ENCODE peak calls at places on chromosomes 11 and 22, in ten cellular contexts. K is AG09309, V is heart right ventricle, Z is K562, I is HL-60, X is AG04450, M is BJ, D is PC-3, E is pancreas, N is right lobe of liver. R is an unnamed sample.

GRCh38 chr22:44182591-44183588 is 2.2 kb downstream of the PARVG start:
- DNase-seq in E (no peak), Z (no peak), V (peak; percentile 34), X (no peak), N (peak; percentile 68), K (no peak), D (no peak), M (no peak), I (peak; percentile 82), R (no peak)

GRCh38 chr22:17095538-17095937 is 10.7 kb downstream of the IL17RA start:
- DNase-seq in N (no peak), I (no peak), D (no peak), V (no peak), K (no peak), E (no peak), Z (peak; percentile 57), X (no peak), M (no peak), R (no peak)

GRCh38 chr22:19448076-19448607 is 631 bp upstream of the C22orf39 start:
- DNase-seq in E (no peak), D (peak; percentile 20), M (no peak), Z (peak; percentile 84), I (no peak), K (no peak), V (peak; percentile 27), N (no peak), X (no peak), R (peak; percentile 93)

GRCh38 chr11:69333149-69333710 is 39.3 kb downstream of the MYEOV start:
- DNase-seq in V (no peak), N (no peak), M (no peak), K (no peak), E (no peak), Z (no peak), I (no peak), X (no peak), D (no peak), R (no peak)

GRCh38 chr22:29435236-29435635 is 3.1 kb upstream of the RFPL1 start:
- DNase-seq in N (no peak), D (no peak), V (no peak), M (no peak), K (no peak), I (no peak), Z (no peak), E (no peak), X (no peak), R (peak; percentile 39)

GRCh38 chr22:39355080-39355479 is 5.3 kb downstream of the SYNGR1 start:
- DNase-seq in E (no peak), M (no peak), I (no peak), Z (no peak), X (no peak), K (no peak), D (no peak), N (no peak), V (no peak), R (no peak)

GRCh38 chr11:62842171-62842717 is 2.9 kb upstream of the WDR74 start:
- DNase-seq in Z (no peak), M (no peak), D (no peak), K (no peak), X (no peak), I (no peak), N (peak; percentile 46), E (peak; percentile 56), V (no peak), R (no peak)

GRCh38 chr11:108508653-108509593 is 10.7 kb upstream of the POGLUT3 start:
- DNase-seq in M (no peak), I (no peak), E (no peak), N (no peak), Z (no peak), D (no peak), K (no peak), V (no peak), X (no peak), R (no peak)

GRCh38 chr11:70082829-70083228 is 4.7 kb downstream of the ANO1 start:
- DNase-seq in N (no peak), Z (peak; percentile 37), D (peak; percentile 45), M (no peak), K (no peak), I (no peak), V (no peak), E (no peak), X (no peak), R (no peak)

GRCh38 chr11:86066033-86066432 is 2.9 kb downstream of the PICALM start:
- DNase-seq in D (no peak), X (no peak), K (no peak), M (no peak), I (no peak), V (no peak), E (no peak), N (no peak), Z (no peak), R (no peak)

GRCh38 chr11:86064236-86064803 is 4.6 kb downstream of the PICALM start:
- DNase-seq in I (no peak), M (no peak), X (no peak), V (no peak), K (no peak), D (peak; percentile 35), E (no peak), Z (no peak), N (no peak), R (peak; percentile 50)

GRCh38 chr11:86061483-86061882 is 7.4 kb downstream of the PICALM start:
- DNase-seq in D (no peak), K (no peak), M (no peak), X (no peak), E (no peak), V (no peak), I (no peak), Z (no peak), N (no peak), R (no peak)

GRCh38 chr11:86062719-86063118 is 6.2 kb downstream of the PICALM start:
- DNase-seq in E (no peak), K (no peak), M (no peak), V (no peak), Z (no peak), D (no peak), X (no peak), N (no peak), I (no peak), R (peak; percentile 21)

DNA sequence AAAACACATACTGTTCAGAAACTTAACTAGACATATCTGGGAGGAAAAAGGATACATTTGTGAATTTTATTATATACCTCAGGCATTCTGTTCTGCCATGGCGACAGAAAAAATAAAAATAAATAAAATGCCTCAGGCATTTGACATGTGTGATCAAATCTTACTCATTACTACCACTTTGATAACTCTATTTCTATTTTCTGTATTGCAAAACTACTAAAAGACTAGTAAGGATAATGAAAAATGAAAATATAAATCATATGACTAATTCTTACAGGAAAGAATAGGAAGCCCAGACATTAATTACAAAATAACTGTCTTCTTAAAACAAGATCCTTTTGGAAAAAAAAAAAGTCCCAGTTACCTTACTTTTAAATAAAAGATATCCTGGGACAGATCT is 5.3 kb downstream of the PICALM start:
- DNase-seq in N (no peak), D (peak; percentile 44), V (no peak), I (no peak), K (no peak), E (no peak), X (no peak), Z (no peak), M (no peak), R (peak; percentile 51)
- H3K4me3 ChIP-seq in N (no peak overlapping the region), D (no peak overlapping the region), V (no peak overlapping the region), I (no peak overlapping the region), K (no peak overlapping the region), E (no peak overlapping the region), X (no peak overlapping the region), Z (peak overlapping the region; percentile 64), M (no peak overlapping the region), R (no peak overlapping the region)

GRCh38 chr11:67439321-67440228 is 2.1 kb upstream of the PTPRCAP start:
- DNase-seq in E (peak; percentile 53), M (no peak), Z (no peak), I (peak; percentile 66), V (no peak), N (no peak), K (no peak), D (peak; percentile 36), X (no peak), R (no peak)
- TF ChIP-seq CTCF in E (no peak), M (peak; percentile 30), Z (no peak), I (peak; percentile 11), V (peak; percentile 22), N (no peak), K (peak; percentile 33), D (peak; percentile 64), X (peak; percentile 18), R (no peak)

GRCh38 chr11:82906931-82907330 is 5.4 kb downstream of the DDIAS start:
- DNase-seq in D (no peak), E (no peak), M (no peak), N (no peak), Z (no peak), X (no peak), K (no peak), I (no peak), V (no peak), R (no peak)
- H3K4me3 ChIP-seq in D (no peak overlapping the region), E (no peak overlapping the region), M (no peak overlapping the region), N (no peak overlapping the region), Z (no peak overlapping the region), X (no peak overlapping the region), K (no peak overlapping the region), I (no peak overlapping the region), V (no peak overlapping the region), R (no peak overlapping the region)

GRCh38 chr22:27206747-27207133 is 549.4 kb downstream of the MIAT start:
- DNase-seq in X (no peak), E (no peak), V (no peak), K (no peak), Z (no peak), M (no peak), N (no peak), D (no peak), I (no peak), R (no peak)

GRCh38 chr22:27206001-27206746 is 548.8 kb downstream of the MIAT start:
- DNase-seq in V (no peak), K (no peak), M (no peak), N (no peak), D (no peak), I (no peak), X (no peak), E (no peak), Z (no peak), R (no peak)

GRCh38 chr22:27203276-27203660 is 545.9 kb downstream of the MIAT start:
- DNase-seq in D (no peak), K (no peak), Z (no peak), I (no peak), V (no peak), E (no peak), M (no peak), X (no peak), N (no peak), R (no peak)

GRCh38 chr22:27204817-27205216 is 547.4 kb downstream of the MIAT start:
- DNase-seq in D (no peak), N (no peak), E (no peak), X (no peak), Z (no peak), K (no peak), I (no peak), V (no peak), M (no peak), R (no peak)

DNA sequence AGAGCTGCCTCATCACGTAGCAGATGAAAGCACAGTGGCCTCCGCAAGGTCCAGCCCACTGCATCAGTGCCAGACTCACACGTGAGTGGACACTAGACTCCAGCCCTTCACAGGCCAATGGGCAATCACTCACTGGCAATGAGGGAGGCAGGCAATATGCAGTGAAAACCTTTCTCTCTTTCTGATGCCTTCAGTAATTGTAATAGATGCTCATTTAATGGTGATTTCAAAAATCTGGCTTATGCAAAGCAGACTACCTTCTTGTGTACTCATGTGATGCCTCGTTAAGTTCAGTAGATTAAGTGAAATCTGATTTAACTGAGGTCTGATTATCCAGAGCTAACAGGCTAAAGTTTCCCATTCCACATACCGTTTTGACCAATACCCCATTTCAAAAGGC is 546.9 kb downstream of the MIAT start:
- DNase-seq in Z (no peak), M (no peak), N (no peak), X (no peak), D (no peak), I (no peak), V (no peak), E (no peak), K (no peak), R (no peak)
- TF ChIP-seq CTCF in Z (no peak), M (no peak), N (no peak), X (no peak), D (no peak), I (no peak), V (no peak), E (no peak), K (no peak), R (no peak)

R was measured in fibroblast of mammary gland.